ENCODE peak calls at places on chromosomes 12 and 14, in four cellular contexts. G, R, K and Q are unnamed samples.

GRCh38 chr12:67223225-67223624 is 45.9 kb upstream of the CAND1 start:
- DNase-seq in G (no peak), R (no peak), K (no peak), Q (no peak)

GRCh38 chr12:119151445-119151844 is 27.3 kb upstream of the HSPB8 start:
- DNase-seq in G (no peak), R (no peak), K (no peak), Q (no peak)

GRCh38 chr14:97077253-97077653 is 280.1 kb downstream of the VRK1 start:
- DNase-seq in G (no peak), R (no peak), K (peak; percentile 88), Q (peak; percentile 19)

GRCh38 chr14:90382491-90383125 is 14.2 kb upstream of the CALM1 start:
- DNase-seq in G (no peak), R (peak; percentile 62), K (peak; percentile 87), Q (peak; percentile 93)

GRCh38 chr14:26863736-26864135 is 265.9 kb upstream of the NOVA1 start:
- DNase-seq in G (no peak), R (no peak), K (peak; percentile 19), Q (peak; percentile 72)

GRCh38 chr12:52441320-52441911 is 7.2 kb upstream of the KRT75 start:
- DNase-seq in G (no peak), R (no peak), K (peak; percentile 48), Q (peak; percentile 82)

GRCh38 chr14:63248211-63248610 is 44.0 kb downstream of the RHOJ start:
- DNase-seq in G (no peak), R (no peak), K (peak; percentile 67), Q (peak; percentile 53)

GRCh38 chr14:92160619-92161018 is 38.9 kb downstream of the CPSF2 start:
- DNase-seq in G (no peak), R (no peak), K (peak; percentile 86), Q (peak; percentile 93)

GRCh38 chr14:21822109-21822508 is 148.5 kb upstream of the OR4E1 start:
- DNase-seq in G (no peak), R (no peak), K (no peak), Q (no peak)

GRCh38 chr12:57048423-57048822 is 1.5 kb downstream of the MYO1A start:
- DNase-seq in G (no peak), R (no peak), K (no peak), Q (no peak)

GRCh38 chr14:97846156-97846555 is 1049.0 kb downstream of the VRK1 start:
- DNase-seq in G (no peak), R (no peak), K (no peak), Q (no peak)